ENCODE peak calls at places on chromosomes 16 and 17, in ten cellular contexts. X is uterus; O is CD8-positive, alpha-beta T cell; N is HCT116; A is CD8-positive, alpha-beta memory T cell; S is right atrium auricular region; M is stomach; C is BE2C; E is kidney; L is psoas muscle. U is an unnamed sample. For H3K9me3 and H3K4me1, the result is how much of the 10 kb centered on the place peaks cover.

GRCh38 chr17:77666881-77667395 is 291.6 kb upstream of the TNRC6C start:
- DNase-seq in X (no peak), O (peak), N (no peak), A (peak), S (no peak), M (no peak), C (no peak), E (no peak), L (no peak), U (no peak)

GRCh38 chr16:47132310-47132709 is 11.4 kb downstream of the NETO2 start:
- DNase-seq in X (no peak), O (no peak), N (no peak), A (no peak), S (no peak), M (no peak), C (no peak), E (no peak), L (no peak), U (no peak)

GRCh38 chr16:67723151-67723915 is 4.2 kb upstream of the GFOD2 start:
- DNase-seq in X (no peak), O (no peak), N (no peak), A (peak), S (no peak), M (no peak), C (no peak), E (no peak), L (no peak), U (no peak)

GRCh38 chr17:52653014-52653413 is 494.5 kb upstream of the CA10 start:
- DNase-seq in X (no peak), O (no peak), N (no peak), A (no peak), S (no peak), M (no peak), C (no peak), E (no peak), L (no peak), U (no peak)

GRCh38 chr17:4950757-4951204 is at the start of gene ENO3:
- DNase-seq in X (peak), O (no peak), N (no peak), A (no peak), S (no peak), M (no peak), C (peak), E (no peak), L (peak), U (no peak)

GRCh38 chr16:58127033-58127556 is 2.1 kb downstream of the CFAP20 start:
- DNase-seq in X (no peak), O (no peak), N (no peak), A (peak), S (no peak), M (no peak), C (no peak), E (no peak), L (no peak), U (no peak)

GRCh38 chr16:3190949-3191353 is 2.9 kb downstream of the OR1F1 start:
- DNase-seq in X (no peak), O (no peak), N (no peak), A (no peak), S (no peak), M (no peak), C (no peak), E (no peak), L (no peak), U (no peak)

GRCh38 chr16:72856797-72857196 is 191.1 kb downstream of the ZFHX3 start:
- DNase-seq in X (no peak), O (no peak), N (no peak), A (no peak), S (no peak), M (no peak), C (peak), E (no peak), L (no peak), U (no peak)

GRCh38 chr16:10594312-10594950 is 14.0 kb upstream of the EMP2 start:
- DNase-seq in X (no peak), O (no peak), N (no peak), A (no peak), S (no peak), M (peak), C (no peak), E (peak), L (no peak), U (no peak)

GRCh38 chr17:63998721-63999679 is 849 bp downstream of the PRR29 start:
- DNase-seq in X (no peak), O (no peak), N (no peak), A (peak), S (no peak), M (no peak), C (no peak), E (no peak), L (no peak), U (no peak)

GRCh38 chr17:80730739-80731138 is 186.1 kb downstream of the RPTOR start:
- DNase-seq in X (no peak), O (no peak), N (no peak), A (no peak), S (no peak), M (no peak), C (no peak), E (no peak), L (no peak), U (no peak)

GRCh38 chr17:66313325-66313724 is 10.9 kb downstream of the PRKCA start:
- DNase-seq in X (no peak), O (no peak), N (no peak), A (no peak), S (no peak), M (no peak), C (no peak), E (no peak), L (no peak), U (no peak)

GRCh38 chr17:76681222-76682137 is 29.3 kb downstream of the MXRA7 start:
- DNase-seq in X (peak), O (peak), N (peak), A (peak), S (peak), M (peak), C (peak), E (peak), L (peak), U (peak)

GRCh38 chr16:27127293-27127692 is 60.6 kb downstream of the C16orf82 start:
- DNase-seq in X (no peak), O (no peak), N (no peak), A (no peak), S (no peak), M (no peak), C (no peak), E (no peak), L (no peak), U (no peak)

GRCh38 chr16:2042171-2042570 is 5.5 kb downstream of the NTHL1 start:
- DNase-seq in X (no peak), O (no peak), N (no peak), A (no peak), S (no peak), M (peak), C (no peak), E (peak), L (no peak), U (no peak)

GRCh38 chr16:13453325-13453724 is 466.6 kb upstream of the ERCC4 start:
- DNase-seq in X (no peak), O (no peak), N (no peak), A (no peak), S (no peak), M (no peak), C (peak), E (no peak), L (no peak), U (no peak)

GRCh38 chr17:78890111-78890897 is 12.7 kb downstream of the CEP295NL start:
- DNase-seq in X (no peak), O (peak), N (no peak), A (peak), S (peak), M (peak), C (no peak), E (peak), L (peak), U (no peak)

GRCh38 chr17:40810505-40810904 is 10.7 kb upstream of the KRT28 start:
- DNase-seq in X (no peak), O (no peak), N (no peak), A (no peak), S (no peak), M (no peak), C (no peak), E (no peak), L (no peak), U (no peak)

GRCh38 chr17:39671651-39672521 is 3.6 kb downstream of the PNMT start:
- DNase-seq in X (no peak), O (no peak), N (peak), A (peak), S (no peak), M (peak), C (peak), E (peak), L (peak), U (no peak)

GRCh38 chr17:4362141-4362540 is 4.3 kb downstream of the UBE2G1 start:
- DNase-seq in X (no peak), O (no peak), N (no peak), A (no peak), S (no peak), M (no peak), C (peak), E (no peak), L (no peak), U (no peak)

GRCh38 chr16:87570938-87571867 is 31.1 kb upstream of the JPH3 start:
- DNase-seq in X (no peak), O (no peak), N (peak), A (no peak), S (peak), M (peak), C (peak), E (peak), L (no peak), U (peak)

GRCh38 chr17:39632153-39632941 is 4.6 kb upstream of the STARD3 start:
- DNase-seq in X (no peak), O (no peak), N (peak), A (no peak), S (no peak), M (peak), C (no peak), E (no peak), L (no peak), U (no peak)

GRCh38 chr17:31535581-31535981 is 144.1 kb downstream of the RAB11FIP4 start:
- DNase-seq in X (no peak), O (no peak), N (no peak), A (no peak), S (no peak), M (no peak), C (no peak), E (peak), L (no peak), U (no peak)

GRCh38 chr16:14485131-14485551 is 144.9 kb downstream of the PARN start:
- DNase-seq in X (no peak), O (no peak), N (no peak), A (no peak), S (no peak), M (no peak), C (no peak), E (no peak), L (no peak), U (no peak)

GRCh38 chr16:24170407-24170806 is 85.7 kb upstream of the CACNG3 start:
- DNase-seq in X (no peak), O (no peak), N (no peak), A (no peak), S (no peak), M (no peak), C (no peak), E (no peak), L (no peak), U (no peak)

GRCh38 chr17:73160980-73161630 is 3.7 kb upstream of the SSTR2 start:
- DNase-seq in X (no peak), O (no peak), N (no peak), A (no peak), S (no peak), M (no peak), C (no peak), E (no peak), L (no peak), U (no peak)

GRCh38 chr16:29995330-29995910 is at the start of gene HIRIP3:
- DNase-seq in X (peak), O (peak), N (peak), A (peak), S (peak), M (peak), C (peak), E (peak), L (peak), U (peak)

GRCh38 chr16:88856828-88857727 is at the start of the genes GALNS and TRAPPC2L:
- DNase-seq in X (peak), O (peak), N (peak), A (peak), S (peak), M (peak), C (peak), E (peak), L (peak), U (peak)

GRCh38 chr17:67818110-67819002 is 6.9 kb upstream of the BPTF start:
- DNase-seq in X (no peak), O (no peak), N (no peak), A (no peak), S (no peak), M (no peak), C (peak), E (no peak), L (no peak), U (no peak)

GRCh38 chr16:64313726-64314125 is 808.1 kb downstream of the CDH11 start:
- DNase-seq in X (no peak), O (no peak), N (no peak), A (no peak), S (no peak), M (no peak), C (no peak), E (no peak), L (no peak), U (no peak)

GRCh38 chr17:58756246-58757161 is 850 bp downstream of the PPM1E start:
- DNase-seq in X (no peak), O (no peak), N (no peak), A (no peak), S (no peak), M (no peak), C (peak), E (no peak), L (no peak), U (no peak)

GRCh38 chr17:1724869-1725641 is 551 bp downstream of the WDR81 start:
- DNase-seq in X (peak), O (no peak), N (no peak), A (no peak), S (no peak), M (no peak), C (no peak), E (peak), L (peak), U (no peak)

GRCh38 chr17:18332909-18333489 is 17.9 kb downstream of the SMCR8 start:
- DNase-seq in X (no peak), O (no peak), N (no peak), A (no peak), S (no peak), M (no peak), C (no peak), E (no peak), L (no peak), U (no peak)

GRCh38 chr17:81868674-81869220 is 2.4 kb downstream of the ARHGDIA start:
- DNase-seq in X (peak), O (no peak), N (peak), A (no peak), S (no peak), M (no peak), C (peak), E (peak), L (peak), U (peak)

GRCh38 chr17:40952675-40953074 is 14.1 kb downstream of the KRT39 start:
- DNase-seq in X (no peak), O (no peak), N (no peak), A (no peak), S (no peak), M (no peak), C (no peak), E (no peak), L (no peak), U (no peak)

GRCh38 chr16:68197250-68197649 is 38.7 kb downstream of the ESRP2 start:
- DNase-seq in X (no peak), O (no peak), N (no peak), A (no peak), S (no peak), M (no peak), C (no peak), E (no peak), L (no peak), U (no peak)

GRCh38 chr17:78341559-78342437 is 18.1 kb downstream of the SOCS3 start:
- DNase-seq in X (peak), O (no peak), N (no peak), A (no peak), S (no peak), M (peak), C (peak), E (peak), L (peak), U (peak)

GRCh38 chr17:43839670-43840101 is 6.7 kb upstream of the MPP3 start:
- DNase-seq in X (no peak), O (no peak), N (peak), A (no peak), S (no peak), M (peak), C (peak), E (no peak), L (no peak), U (no peak)

GRCh38 chr17:10683853-10684252 is 13.5 kb downstream of the SCO1 start:
- DNase-seq in X (no peak), O (no peak), N (peak), A (no peak), S (no peak), M (no peak), C (no peak), E (no peak), L (no peak), U (no peak)

DNA sequence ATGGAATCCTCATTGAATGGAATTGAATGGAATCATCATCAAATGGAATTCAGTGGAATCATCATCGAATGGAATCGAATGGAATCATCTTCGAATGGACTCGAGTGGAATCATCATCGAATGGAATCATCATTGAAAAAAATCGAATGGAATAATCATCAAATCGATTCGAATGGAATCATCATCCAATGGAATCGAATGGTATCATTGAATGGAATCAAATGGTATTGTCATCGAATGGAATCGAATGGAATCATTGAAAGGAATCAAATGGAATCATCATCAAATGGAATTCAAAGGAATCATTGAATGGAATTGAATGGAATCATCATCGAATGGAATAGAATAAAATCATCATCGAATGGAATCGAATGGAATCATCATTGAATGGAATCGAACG is 619.3 kb downstream of the TP53TG3F start:
- DNase-seq in X (no peak), O (no peak), N (no peak), A (no peak), S (no peak), M (no peak), C (no peak), E (no peak), L (no peak), U (no peak)
- H3K9me3 ChIP-seq in X (under half), O (under half), N (half or more), A (under half), S (under half), M (half or more), C (under half), E (half or more), L (half or more), U (under half)

DNA sequence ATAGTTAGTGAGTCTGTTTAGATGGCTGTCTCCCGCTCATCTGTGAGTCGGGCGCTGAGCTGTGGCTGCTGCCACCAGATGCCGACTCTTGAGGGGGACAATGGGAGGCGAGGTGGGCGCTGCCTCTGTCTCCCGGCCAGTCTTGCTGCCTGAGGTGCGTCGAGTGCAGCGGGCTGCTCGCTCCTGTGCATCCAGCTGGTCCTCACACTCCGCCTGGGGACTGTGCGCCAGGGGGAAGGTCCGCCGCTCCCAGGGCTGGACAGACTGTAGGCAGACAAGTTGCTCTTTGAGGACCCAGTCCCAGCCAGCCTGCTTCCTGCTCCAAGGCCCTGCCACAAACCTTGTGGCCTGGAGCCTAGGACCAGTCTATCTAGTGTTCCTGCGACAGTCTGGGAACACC is 32.4 kb downstream of the STH start:
- DNase-seq in X (no peak), O (no peak), N (no peak), A (no peak), S (no peak), M (no peak), C (no peak), E (no peak), L (no peak), U (no peak)
- H3K4me1 ChIP-seq in X (under half), O (under half), N (under half), A (under half), S (under half), M (under half), C (under half), E (under half), L (under half), U (under half)

DNA sequence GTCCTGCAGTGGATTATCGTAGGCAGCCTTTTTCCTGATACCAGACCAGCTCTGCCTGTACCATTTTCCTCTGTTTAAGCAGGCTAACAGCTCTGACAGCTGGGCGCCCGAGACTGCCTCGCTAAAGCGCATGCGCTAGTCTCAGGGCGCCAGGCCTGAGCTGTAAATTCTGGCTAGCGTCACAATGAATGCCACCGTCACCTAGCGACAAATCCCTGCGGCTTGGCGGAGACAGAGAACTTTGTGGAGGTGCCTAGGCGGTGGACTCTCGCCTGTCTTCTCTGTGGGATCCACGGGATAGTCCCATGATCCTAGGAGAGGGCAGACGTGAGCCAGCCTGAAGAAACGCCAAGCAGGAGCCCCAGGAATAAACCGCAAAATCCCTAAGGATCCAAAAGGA is 573.9 kb downstream of the KCNJ18 start:
- DNase-seq in X (no peak), O (no peak), N (no peak), A (no peak), S (no peak), M (peak), C (peak), E (no peak), L (no peak), U (no peak)
- H3K9me3 ChIP-seq in X (under half), O (under half), N (under half), A (under half), S (under half), M (half or more), C (under half), E (under half), L (under half), U (under half)

GRCh38 chr17:29115906-29116651 is 64.1 kb downstream of the MYO18A start:
- DNase-seq in X (no peak), O (peak), N (peak), A (no peak), S (no peak), M (no peak), C (peak), E (no peak), L (no peak), U (no peak)
- H3K4me1 ChIP-seq in X (under half), O (under half), N (under half), A (under half), S (under half), M (under half), C (under half), E (under half), L (half or more), U (under half)

U was measured in ovary.